ENCODE peak calls at places on chromosome 21, in four cellular contexts. S is K562, V is lung, X is SK-N-SH. R is an unnamed sample.

GRCh38 chr21:33075596-33076195 is 5.8 kb downstream of the OLIG1 start:
- DNase-seq in S (no peak), X (no peak), V (no peak), R (no peak)

GRCh38 chr21:34330055-34330454 is 33.8 kb upstream of the KCNE2 start:
- DNase-seq in X (no peak), V (no peak), S (peak; percentile 57), R (no peak)

GRCh38 chr21:32370971-32371766 is 21.6 kb downstream of the URB1 start:
- DNase-seq in X (no peak), S (no peak), V (no peak), R (no peak)

GRCh38 chr21:30194701-30195299 is 21.1 kb downstream of the CLDN8 start:
- DNase-seq in X (peak; percentile 18), S (peak; percentile 53), V (no peak), R (no peak)

GRCh38 chr21:44058981-44059380 is 46.9 kb downstream of the TRAPPC10 start:
- DNase-seq in X (no peak), S (no peak), V (no peak), R (no peak)

GRCh38 chr21:41536076-41536826 is 28.3 kb upstream of the TMPRSS2 start:
- DNase-seq in S (no peak), X (no peak), V (peak; percentile 68), R (no peak)

GRCh38 chr21:24649691-24650090 is 957.6 kb downstream of the MRPL39 start:
- DNase-seq in X (no peak), S (no peak), V (no peak), R (no peak)

GRCh38 chr21:24823247-24823646 is 784.0 kb downstream of the MRPL39 start:
- DNase-seq in S (no peak), X (no peak), V (no peak), R (no peak)

GRCh38 chr21:43196789-43197188 is 28.0 kb downstream of the CRYAA start:
- DNase-seq in S (no peak), V (no peak), X (no peak), R (peak; percentile 25)

GRCh38 chr21:26800455-26801454 is 44.5 kb downstream of the ADAMTS1 start:
- DNase-seq in S (no peak), X (no peak), V (no peak), R (no peak)
- H3K4me3 ChIP-seq in S (no peak overlapping the region), X (no peak overlapping the region), V (no peak overlapping the region), R (no peak overlapping the region)

GRCh38 chr21:45406801-45407628 is 2.0 kb downstream of the COL18A1 start:
- DNase-seq in S (peak; percentile 38), V (no peak), X (no peak), R (no peak)

GRCh38 chr21:45404726-45405270 is at the start of gene COL18A1:
- DNase-seq in X (peak; percentile 98), V (peak; percentile 40), S (peak; percentile 71), R (peak; percentile 64)

GRCh38 chr21:45405819-45406762 is 1.1 kb downstream of the COL18A1 start:
- DNase-seq in S (peak; percentile 40), V (no peak), X (peak; percentile 65), R (peak; percentile 40)

GRCh38 chr21:45403825-45404725 is 890 bp upstream of the COL18A1 start:
- DNase-seq in V (no peak), S (peak; percentile 40), X (no peak), R (no peak)

DNA sequence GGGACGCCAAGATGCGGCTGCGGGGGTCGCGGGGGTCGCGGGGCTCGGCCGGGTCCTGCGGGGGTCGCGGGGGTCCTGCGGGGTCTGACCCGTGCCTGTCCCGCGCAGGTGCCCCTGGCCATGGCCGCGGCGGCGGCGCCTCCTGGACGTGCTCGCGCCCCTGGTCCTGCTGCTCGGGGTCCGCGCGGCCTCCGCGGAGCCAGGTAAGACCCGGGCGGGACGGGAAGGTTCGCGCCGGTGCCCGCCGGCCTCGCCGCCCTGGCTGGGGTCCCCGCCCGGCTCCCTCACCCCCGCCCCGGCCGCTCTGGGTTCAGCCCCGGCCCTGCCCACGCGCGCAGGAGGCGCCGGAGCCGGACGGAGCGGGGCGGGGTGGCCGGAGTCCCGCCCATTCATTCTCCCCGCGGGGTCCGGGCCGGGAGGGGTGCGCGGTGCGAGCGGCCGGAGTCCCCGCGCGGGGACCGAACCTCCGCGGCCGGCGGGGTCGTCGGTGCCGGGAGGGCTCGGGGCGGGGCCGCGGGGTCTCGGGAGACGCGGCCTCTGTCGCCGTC is 380 bp downstream of the COL18A1 start:
- DNase-seq in X (peak; percentile 89), V (no peak), S (peak; percentile 69), R (no peak)
- H3K4me3 ChIP-seq in X (peak overlapping the region; percentile 77), V (peak overlapping the region; percentile 61), S (peak overlapping the region; percentile 51), R (peak overlapping the region; percentile 46)

GRCh38 chr21:17455451-17455850 is 57.4 kb upstream of the CXADR start:
- DNase-seq in V (no peak), X (no peak), S (no peak), R (no peak)

GRCh38 chr21:17451364-17451869 is 61.4 kb upstream of the CXADR start:
- DNase-seq in V (no peak), S (no peak), X (no peak), R (no peak)

GRCh38 chr21:17454315-17455027 is 58.4 kb upstream of the CXADR start:
- DNase-seq in V (no peak), S (peak; percentile 73), X (peak; percentile 70), R (peak; percentile 68)

GRCh38 chr21:17458279-17458678 is 54.6 kb upstream of the CXADR start:
- DNase-seq in V (no peak), X (no peak), S (no peak), R (no peak)

GRCh38 chr21:17455028-17455353 is 57.9 kb upstream of the CXADR start:
- DNase-seq in X (no peak), S (no peak), V (no peak), R (no peak)
- H3K4me3 ChIP-seq in X (peak overlapping the region; percentile 18), S (peak overlapping the region; percentile 20), V (no peak overlapping the region), R (no peak overlapping the region)

DNA sequence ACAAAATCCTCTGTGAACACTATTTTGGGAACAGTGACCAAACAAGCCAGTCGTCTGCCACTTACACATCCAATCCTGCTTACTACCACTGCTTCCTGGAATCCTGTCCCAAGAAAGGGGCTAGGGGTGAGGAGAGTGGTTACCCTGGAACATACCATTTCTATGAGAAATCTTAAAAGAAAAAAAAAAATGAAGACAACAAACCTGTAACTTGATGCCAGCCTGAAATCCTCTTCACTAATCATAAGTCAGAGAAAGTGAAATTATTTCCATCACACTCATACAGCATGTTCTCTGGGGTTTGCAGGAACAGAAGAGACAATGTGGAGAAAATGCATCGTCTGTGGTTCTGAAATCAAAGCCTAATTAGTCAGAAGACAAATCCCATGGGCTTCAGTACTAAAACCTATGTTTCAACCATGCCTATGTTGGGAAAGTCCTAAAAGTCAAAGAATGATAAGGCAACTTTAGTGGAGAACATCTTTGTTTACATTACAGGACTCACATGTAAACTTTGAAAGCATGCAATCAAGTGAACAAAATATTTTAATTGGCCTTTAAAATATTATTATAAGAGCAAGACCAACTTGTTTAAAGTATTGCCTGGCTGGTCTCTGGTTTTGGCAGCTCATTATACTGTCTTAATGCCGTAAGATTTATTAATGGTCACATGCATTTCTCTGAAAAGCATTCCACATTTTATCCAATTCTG is 220.7 kb downstream of the LTN1 start:
- DNase-seq in V (no peak), S (no peak), X (no peak), R (no peak)
- H3K4me3 ChIP-seq in V (no peak overlapping the region), S (no peak overlapping the region), X (no peak overlapping the region), R (no peak overlapping the region)

GRCh38 chr21:15054606-15055239 is 10.1 kb downstream of the NRIP1 start:
- DNase-seq in V (no peak), S (no peak), X (no peak), R (no peak)
- H3K4me3 ChIP-seq in V (no peak overlapping the region), S (no peak overlapping the region), X (no peak overlapping the region), R (no peak overlapping the region)

GRCh38 chr21:38499296-38499695 is 1.0 kb upstream of the ERG start:
- DNase-seq in X (no peak), V (no peak), S (no peak), R (no peak)

GRCh38 chr21:38495242-38495641 is 3.0 kb downstream of the ERG start:
- DNase-seq in X (no peak), V (no peak), S (no peak), R (no peak)

GRCh38 chr21:38500073-38500472 is 1.8 kb upstream of the ERG start:
- DNase-seq in X (no peak), V (no peak), S (no peak), R (no peak)

GRCh38 chr21:38496224-38496623 is 2.1 kb downstream of the ERG start:
- DNase-seq in V (no peak), X (no peak), S (no peak), R (no peak)

DNA sequence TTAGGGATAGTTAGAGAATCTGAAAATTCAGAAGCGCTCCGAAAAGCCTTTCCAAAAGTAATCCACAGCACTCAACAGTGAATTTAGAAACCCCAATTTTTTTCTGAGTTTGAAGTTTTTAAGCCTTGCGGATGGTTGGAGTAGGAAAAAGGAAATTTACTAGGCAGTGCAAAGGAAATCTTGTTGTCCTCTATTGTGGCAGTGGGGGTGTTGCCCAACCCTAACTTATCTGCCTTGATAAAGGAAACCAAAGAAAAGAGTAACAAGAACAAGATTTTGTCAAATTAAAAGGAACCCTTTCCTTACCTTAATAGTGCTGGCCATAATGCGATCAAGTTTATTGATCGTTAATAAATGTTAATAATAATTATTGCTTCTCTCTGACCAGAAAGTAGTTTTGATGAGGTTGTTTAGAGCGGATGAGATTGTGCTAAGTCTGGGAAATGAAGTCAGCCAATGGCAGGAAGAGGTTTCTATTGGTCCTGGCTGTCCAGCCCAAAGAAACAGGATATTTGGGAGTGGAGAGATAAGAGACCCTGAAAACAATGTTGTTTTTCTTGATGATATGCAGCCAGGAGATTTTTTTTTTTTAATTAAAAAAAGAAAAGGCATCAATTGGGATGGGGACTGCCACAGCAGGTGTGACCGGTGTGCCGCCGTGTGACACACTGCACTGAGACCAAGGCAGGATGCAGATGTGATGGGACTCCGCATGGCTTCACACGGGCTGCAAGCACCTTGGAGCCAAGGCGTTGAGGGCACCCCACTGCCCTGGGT is at the start of gene ERG:
- DNase-seq in V (no peak), X (no peak), S (no peak), R (no peak)
- H3K4me3 ChIP-seq in V (peak within 1 kb of the TSS; percentile 24), X (no peak within 1 kb of the TSS), S (no peak within 1 kb of the TSS), R (no peak within 1 kb of the TSS)